ENCODE peak calls at places on chromosomes 2 and 18, in seven cellular contexts. W is CD4-positive, CD25-positive, alpha-beta regulatory T cell; M is endodermal cell; Y is tibial nerve; C is cardiac muscle cell; X is lung; Q is pancreas. Z is an unnamed sample. For H3K4me1, H3K36me3 and H3K9me3, the result is how much of the 10 kb centered on the place peaks cover.

GRCh38 chr2:225454412-225454811 is 54.9 kb downstream of the NYAP2 start:
- DNase-seq in W (no peak), M (no peak), Y (no peak), C (no peak), X (no peak), Q (no peak), Z (no peak)

GRCh38 chr2:72864500-72864899 is 22.7 kb upstream of the SPR start:
- DNase-seq in W (no peak), M (no peak), Y (no peak), C (no peak), X (no peak), Q (no peak), Z (no peak)

GRCh38 chr18:58581265-58581664 is 47.6 kb downstream of the ALPK2 start:
- DNase-seq in W (no peak), M (peak), Y (no peak), C (peak), X (no peak), Q (no peak), Z (no peak)

GRCh38 chr2:163799807-163800206 is 64.0 kb upstream of the FIGN start:
- DNase-seq in W (no peak), M (no peak), Y (no peak), C (peak), X (no peak), Q (no peak), Z (no peak)

GRCh38 chr2:176092270-176093144 is at the start of gene HOXD13:
- DNase-seq in W (no peak), M (peak), Y (no peak), C (peak), X (no peak), Q (peak), Z (no peak)

GRCh38 chr2:106091219-106091618 is 102.9 kb downstream of the UXS1 start:
- DNase-seq in W (no peak), M (no peak), Y (no peak), C (no peak), X (no peak), Q (no peak), Z (no peak)

GRCh38 chr18:63763831-63764600 is 11.2 kb upstream of the SERPINB7 start:
- DNase-seq in W (no peak), M (no peak), Y (no peak), C (no peak), X (no peak), Q (no peak), Z (no peak)

GRCh38 chr18:75100832-75101630 is 107.9 kb downstream of the PTGR3 start:
- DNase-seq in W (no peak), M (no peak), Y (no peak), C (no peak), X (no peak), Q (no peak), Z (no peak)

GRCh38 chr2:46806526-46806925 is 109.1 kb downstream of the MCFD2 start:
- DNase-seq in W (no peak), M (no peak), Y (no peak), C (no peak), X (no peak), Q (no peak), Z (no peak)

GRCh38 chr2:108959401-108959800 is 29.6 kb downstream of the EDAR start:
- DNase-seq in W (no peak), M (no peak), Y (no peak), C (no peak), X (no peak), Q (no peak), Z (no peak)

GRCh38 chr18:73824684-73825083 is 322.9 kb downstream of the FBXO15 start:
- DNase-seq in W (no peak), M (no peak), Y (no peak), C (no peak), X (no peak), Q (no peak), Z (no peak)

GRCh38 chr2:45839388-45840251 is 188.1 kb downstream of the PRKCE start:
- DNase-seq in W (no peak), M (no peak), Y (no peak), C (no peak), X (no peak), Q (no peak), Z (no peak)

GRCh38 chr2:69464575-69464974 is 27.3 kb upstream of the NFU1 start:
- DNase-seq in W (no peak), M (no peak), Y (peak), C (no peak), X (no peak), Q (no peak), Z (no peak)

GRCh38 chr18:76803814-76804213 is 18.5 kb upstream of the ZNF236 start:
- DNase-seq in W (peak), M (peak), Y (peak), C (peak), X (peak), Q (no peak), Z (peak)

GRCh38 chr2:10170256-10170655 is 47.7 kb downstream of the RRM2 start:
- DNase-seq in W (no peak), M (peak), Y (no peak), C (no peak), X (no peak), Q (no peak), Z (no peak)

GRCh38 chr18:58580623-58581022 is 48.3 kb downstream of the ALPK2 start:
- DNase-seq in W (no peak), M (peak), Y (no peak), C (peak), X (no peak), Q (no peak), Z (no peak)

GRCh38 chr2:84702941-84703340 is 177.9 kb downstream of the TRABD2A start:
- DNase-seq in W (no peak), M (no peak), Y (no peak), C (no peak), X (no peak), Q (no peak), Z (no peak)

GRCh38 chr2:12317853-12318426 is 398.8 kb upstream of the TRIB2 start:
- DNase-seq in W (no peak), M (no peak), Y (no peak), C (no peak), X (no peak), Q (no peak), Z (no peak)

GRCh38 chr2:33425156-33425555 is 51.3 kb upstream of the RASGRP3 start:
- DNase-seq in W (no peak), M (no peak), Y (no peak), C (no peak), X (no peak), Q (no peak), Z (no peak)

GRCh38 chr2:33425660-33426059 is 50.8 kb upstream of the RASGRP3 start:
- DNase-seq in W (no peak), M (no peak), Y (no peak), C (no peak), X (no peak), Q (no peak), Z (no peak)

GRCh38 chr2:33430856-33431255 is 45.6 kb upstream of the RASGRP3 start:
- DNase-seq in W (no peak), M (no peak), Y (no peak), C (no peak), X (no peak), Q (no peak), Z (no peak)

GRCh38 chr2:33421820-33422219 is 54.6 kb upstream of the RASGRP3 start:
- DNase-seq in W (no peak), M (no peak), Y (no peak), C (no peak), X (no peak), Q (no peak), Z (no peak)

GRCh38 chr2:33426666-33427231 is 49.7 kb upstream of the RASGRP3 start:
- DNase-seq in W (no peak), M (no peak), Y (no peak), C (peak), X (peak), Q (no peak), Z (no peak)
- H3K4me1 ChIP-seq in W (under half), M (under half), Y (under half), C (under half), X (under half), Q (under half), Z (under half)

GRCh38 chr2:171482877-171483276 is 39.4 kb upstream of the CYBRD1 start:
- DNase-seq in W (no peak), M (peak), Y (no peak), C (no peak), X (no peak), Q (no peak), Z (no peak)
- H3K36me3 ChIP-seq in W (under half), M (under half), Y (under half), C (under half), X (under half), Q (under half), Z (under half)

GRCh38 chr18:78819926-78820834 is 159.4 kb upstream of the SALL3 start:
- DNase-seq in W (no peak), M (peak), Y (no peak), C (no peak), X (no peak), Q (peak), Z (no peak)

GRCh38 chr18:78822171-78822570 is 157.4 kb upstream of the SALL3 start:
- DNase-seq in W (no peak), M (peak), Y (no peak), C (no peak), X (no peak), Q (peak), Z (no peak)

GRCh38 chr18:78826631-78827030 is 153.0 kb upstream of the SALL3 start:
- DNase-seq in W (no peak), M (no peak), Y (no peak), C (no peak), X (no peak), Q (no peak), Z (no peak)

GRCh38 chr18:78825168-78825567 is 154.4 kb upstream of the SALL3 start:
- DNase-seq in W (no peak), M (no peak), Y (no peak), C (no peak), X (no peak), Q (no peak), Z (no peak)

DNA sequence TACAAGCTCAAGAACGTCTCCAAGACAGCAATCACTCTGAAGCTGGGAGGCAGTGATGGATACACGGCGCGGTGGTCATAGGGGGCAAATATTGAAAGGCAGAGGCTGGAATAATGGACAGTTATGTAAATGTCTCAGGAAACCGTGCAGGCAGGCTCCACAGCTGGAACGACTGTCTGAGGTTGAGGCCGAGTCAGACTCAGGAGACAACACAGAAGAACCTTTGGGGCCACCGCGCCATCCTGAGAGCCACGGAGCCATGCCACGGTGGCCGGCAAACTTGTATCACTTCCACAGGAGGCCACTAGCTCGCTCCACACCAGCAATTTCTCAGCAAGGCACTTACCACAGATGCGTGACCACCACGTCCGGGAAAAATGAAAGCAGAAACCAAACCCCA is 156.7 kb upstream of the SALL3 start:
- DNase-seq in W (no peak), M (peak), Y (no peak), C (no peak), X (no peak), Q (peak), Z (no peak)
- H3K9me3 ChIP-seq in W (under half), M (under half), Y (under half), C (under half), X (under half), Q (under half), Z (under half)

GRCh38 chr2:36404754-36405153 is 49.2 kb downstream of the CRIM1 start:
- DNase-seq in W (no peak), M (no peak), Y (no peak), C (no peak), X (no peak), Q (no peak), Z (no peak)

GRCh38 chr2:36403675-36404230 is 48.2 kb downstream of the CRIM1 start:
- DNase-seq in W (no peak), M (no peak), Y (no peak), C (no peak), X (no peak), Q (no peak), Z (no peak)

GRCh38 chr2:36405183-36405582 is 49.6 kb downstream of the CRIM1 start:
- DNase-seq in W (no peak), M (no peak), Y (no peak), C (no peak), X (no peak), Q (no peak), Z (no peak)

GRCh38 chr2:36406296-36406695 is 50.7 kb downstream of the CRIM1 start:
- DNase-seq in W (no peak), M (no peak), Y (no peak), C (no peak), X (no peak), Q (no peak), Z (no peak)

DNA sequence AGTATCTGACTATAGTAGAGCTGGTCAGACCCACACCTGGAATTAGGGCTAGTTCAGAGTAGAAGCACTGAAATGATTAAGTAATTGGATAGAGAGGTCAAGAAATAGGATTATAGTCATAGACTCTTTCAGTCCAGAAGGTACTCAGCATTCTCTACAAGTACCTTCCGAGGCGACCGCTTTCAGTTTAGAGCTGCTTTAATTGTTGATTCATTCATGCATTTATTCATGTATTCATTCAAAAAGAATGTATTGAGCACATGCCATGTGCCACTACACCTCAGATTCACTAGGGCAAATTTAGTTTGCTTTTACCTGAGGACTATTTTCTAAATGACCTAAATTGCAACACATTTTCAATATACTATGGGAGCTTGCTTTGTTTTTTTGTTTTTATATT is 48.7 kb downstream of the CRIM1 start:
- DNase-seq in W (no peak), M (no peak), Y (no peak), C (no peak), X (no peak), Q (no peak), Z (no peak)
- H3K4me1 ChIP-seq in W (under half), M (under half), Y (under half), C (under half), X (under half), Q (under half), Z (under half)

GRCh38 chr2:101843048-101843447 is 145.5 kb downstream of the MAP4K4 start:
- DNase-seq in W (no peak), M (no peak), Y (peak), C (no peak), X (no peak), Q (no peak), Z (no peak)
- H3K36me3 ChIP-seq in W (half or more), M (half or more), Y (under half), C (half or more), X (under half), Q (under half), Z (under half)

DNA sequence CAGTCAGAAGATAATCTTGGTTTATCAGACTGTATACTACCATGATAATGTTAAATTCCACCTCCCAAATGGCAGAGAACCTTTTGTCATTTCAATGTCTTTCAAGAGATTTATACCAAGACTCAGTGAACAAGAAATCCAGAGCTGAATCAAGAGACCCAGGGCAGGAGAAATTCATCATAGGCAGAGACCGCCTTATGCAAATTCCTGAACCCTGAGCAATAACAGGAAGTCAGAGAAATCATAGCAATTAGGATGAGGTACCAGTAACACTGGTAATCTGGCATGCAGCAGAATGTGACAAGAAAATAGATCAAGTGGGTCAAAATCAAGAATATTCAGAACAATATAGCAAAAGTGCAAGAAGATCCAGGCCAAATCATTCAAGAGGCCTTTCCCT is 412.4 kb upstream of the LRATD1 start:
- DNase-seq in W (no peak), M (no peak), Y (no peak), C (no peak), X (no peak), Q (no peak), Z (no peak)
- H3K9me3 ChIP-seq in W (under half), M (under half), Y (under half), C (under half), X (under half), Q (under half), Z (under half)

DNA sequence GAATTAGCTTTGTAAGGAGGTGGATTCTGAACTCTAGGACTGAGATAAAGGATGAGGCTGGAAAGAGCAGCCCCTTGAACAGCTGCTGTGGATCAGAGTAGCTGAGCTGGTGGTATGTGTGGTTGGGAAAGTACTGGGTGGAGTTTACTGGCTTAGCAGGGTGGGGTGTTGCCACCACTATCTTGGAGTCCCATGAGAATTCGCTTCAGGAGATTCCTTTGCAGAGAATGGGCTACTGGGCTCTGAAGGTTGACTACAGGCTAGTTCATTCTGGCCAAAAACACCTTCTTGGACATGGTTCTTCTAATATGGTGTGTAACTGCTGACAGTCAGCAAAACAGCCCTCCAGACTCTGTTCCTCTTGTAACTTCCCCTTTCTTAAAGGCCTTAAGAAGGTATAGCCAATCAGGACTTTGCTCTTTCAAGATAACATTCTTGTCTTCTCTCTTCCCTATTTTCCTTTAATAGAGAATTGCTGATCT is 52.7 kb downstream of the TET3 start:
- DNase-seq in W (no peak), M (no peak), Y (no peak), C (no peak), X (no peak), Q (no peak), Z (no peak)
- H3K4me1 ChIP-seq in W (under half), M (under half), Y (under half), C (under half), X (under half), Q (under half), Z (under half)

Z was measured in naive thymus-derived CD4-positive, alpha-beta T cell.